ENCODE peak calls at places on chromosome 1, in five cellular contexts. X is stimulated activated CD8-positive, alpha-beta memory T cell treated with anti-CD3 and anti-CD28 coated beads, Interleukin-15, amount 100 ng/mL, for 1 hour; J is fibroblast of mammary gland; Y is NCI-H774; N is endodermal cell. Q is an unnamed sample.

GRCh38 chr1:62386351-62387121 is 50.3 kb upstream of the USP1 start:
- DNase-seq in X (no peak), Y (no peak), N (no peak), J (peak), Q (no peak)

GRCh38 chr1:210259496-210259895 is 26.9 kb downstream of the SERTAD4 start:
- DNase-seq in Y (no peak), X (no peak), J (peak), N (no peak), Q (no peak)

GRCh38 chr1:84642776-84643175 is 47.5 kb downstream of the SSX2IP start:
- DNase-seq in N (no peak), J (no peak), Y (no peak), X (no peak), Q (no peak)

GRCh38 chr1:72526926-72527325 is 244.6 kb upstream of the NEGR1 start:
- DNase-seq in N (no peak), Y (no peak), X (no peak), J (no peak), Q (no peak)

GRCh38 chr1:205348559-205349477 is 7.9 kb downstream of the KLHDC8A start:
- DNase-seq in X (no peak), N (no peak), J (no peak), Y (no peak), Q (no peak)

GRCh38 chr1:53736290-53736689 is 2.7 kb downstream of the GLIS1 start:
- DNase-seq in Y (no peak), X (no peak), J (peak), N (no peak), Q (no peak)

GRCh38 chr1:6352138-6352563 is 41.4 kb downstream of the ACOT7 start:
- DNase-seq in Y (no peak), J (no peak), X (no peak), N (peak), Q (no peak)

GRCh38 chr1:41802532-41803501 is 115.9 kb downstream of the HIVEP3 start:
- DNase-seq in N (no peak), X (no peak), Y (no peak), J (no peak), Q (no peak)

GRCh38 chr1:61808968-61809367 is 66.7 kb downstream of the PATJ start:
- DNase-seq in N (no peak), Y (no peak), J (peak), X (no peak), Q (no peak)

GRCh38 chr1:31744165-31744888 is 19.8 kb downstream of the ADGRB2 start:
- DNase-seq in J (no peak), Y (no peak), N (no peak), X (no peak), Q (no peak)

GRCh38 chr1:225934711-225935110 is 6.3 kb downstream of the LEFTY2 start:
- DNase-seq in N (no peak), X (no peak), Y (no peak), J (no peak), Q (no peak)

GRCh38 chr1:106995970-106996369 is 60.5 kb upstream of the PRMT6 start:
- DNase-seq in Y (no peak), N (no peak), J (no peak), X (no peak), Q (no peak)

GRCh38 chr1:155657463-155657862 is 31.1 kb downstream of the YY1AP1 start:
- DNase-seq in Y (no peak), X (no peak), N (no peak), J (no peak), Q (no peak)

GRCh38 chr1:239810071-239810481 is 281.6 kb upstream of the FMN2 start:
- DNase-seq in Y (no peak), X (no peak), N (peak), J (peak), Q (no peak)

GRCh38 chr1:206834711-206835110 is 30.7 kb upstream of the IL20 start:
- DNase-seq in J (peak), N (no peak), Y (no peak), X (no peak), Q (no peak)

GRCh38 chr1:200959341-200959985 is 64.1 kb downstream of the KIF21B start:
- DNase-seq in Y (no peak), J (no peak), X (no peak), N (peak), Q (no peak)

GRCh38 chr1:16120940-16121410 is 34.9 kb downstream of the EPHA2 start:
- DNase-seq in Y (peak), N (no peak), J (no peak), X (no peak), Q (peak)

GRCh38 chr1:52368383-52369172 is 2.6 kb upstream of the CC2D1B start:
- DNase-seq in X (no peak), J (peak), N (peak), Y (peak), Q (peak)

GRCh38 chr1:44267438-44267837 is 54.2 kb downstream of the DMAP1 start:
- DNase-seq in J (no peak), Y (peak), X (no peak), N (no peak), Q (peak)

GRCh38 chr1:206836111-206836510 is 29.3 kb upstream of the IL20 start:
- DNase-seq in J (peak), Y (no peak), N (no peak), X (no peak), Q (no peak)

GRCh38 chr1:41492341-41492848 is 7.9 kb upstream of the EDN2 start:
- DNase-seq in Y (no peak), J (peak), X (no peak), N (peak), Q (peak)